ENCODE peak calls at places on chromosomes 7 and 10, in four cellular contexts. E is mammary epithelial cell, S is RPMI7951, I is thoracic aorta. P is an unnamed sample.

GRCh38 chr10:121669010-121669366 is 70.7 kb upstream of the FGFR2 start:
- DNase-seq in E (no peak), S (no peak), I (no peak), P (no peak)

GRCh38 chr7:155274956-155275355 is 22.7 kb upstream of the INSIG1 start:
- DNase-seq in E (no peak), S (no peak), I (no peak), P (no peak)

GRCh38 chr7:30034501-30034900 is 6.3 kb downstream of the PLEKHA8 start:
- DNase-seq in E (no peak), S (no peak), I (no peak), P (no peak)

GRCh38 chr7:95545007-95545615 is 51.2 kb downstream of the PDK4 start:
- DNase-seq in E (peak), S (peak), I (no peak), P (no peak)

GRCh38 chr10:91901784-91902677 is 7.3 kb downstream of the FGFBP3 start:
- DNase-seq in E (peak), S (peak), I (peak), P (no peak)

GRCh38 chr10:80171248-80171660 is 34.1 kb downstream of the ANXA11 start:
- DNase-seq in E (no peak), S (no peak), I (no peak), P (no peak)

GRCh38 chr7:148042935-148043334 is 547.6 kb upstream of the C7orf33 start:
- DNase-seq in E (no peak), S (no peak), I (no peak), P (no peak)

GRCh38 chr7:41097501-41097900 is 605.4 kb downstream of the INHBA start:
- DNase-seq in E (peak), S (peak), I (no peak), P (no peak)

P was measured in NCI-H446.